ENCODE peak calls at places on chromosomes 5 and 9, in five cellular contexts. H, V, S, F and C are unnamed samples.

GRCh38 chr9:70399141-70399540 is 15.3 kb downstream of the KLF9 start:
- DNase-seq in S (no peak), V (no peak), F (no peak), H (no peak), C (no peak)

GRCh38 chr5:113806250-113806649 is 292.8 kb downstream of the YTHDC2 start:
- DNase-seq in V (no peak), S (peak; percentile 51), F (no peak), H (no peak), C (no peak)

GRCh38 chr9:134372621-134373267 is 46.5 kb downstream of the RXRA start:
- DNase-seq in H (no peak), S (no peak), V (no peak), F (no peak), C (no peak)

GRCh38 chr9:811101-811531 is 30.4 kb upstream of the DMRT1 start:
- DNase-seq in F (no peak), S (no peak), H (no peak), V (no peak), C (no peak)

GRCh38 chr5:333945-334344 is 12.4 kb downstream of the AHRR start:
- DNase-seq in H (no peak), S (no peak), F (no peak), V (no peak), C (no peak)

GRCh38 chr9:87336914-87337333 is 160.7 kb upstream of the DAPK1 start:
- DNase-seq in H (no peak), S (no peak), V (no peak), F (no peak), C (no peak)

GRCh38 chr5:102762095-102762534 is 7.0 kb downstream of the PAM start:
- DNase-seq in S (no peak), F (no peak), V (no peak), H (no peak), C (no peak)

GRCh38 chr5:143396353-143396940 is 7.0 kb downstream of the NR3C1 start:
- DNase-seq in V (no peak), S (no peak), H (no peak), F (no peak), C (no peak)

GRCh38 chr5:149079883-149080282 is 17.0 kb upstream of the SH3TC2 start:
- DNase-seq in S (no peak), V (no peak), F (no peak), H (no peak), C (no peak)

GRCh38 chr5:88734983-88735382 is 148.0 kb downstream of the MEF2C start:
- DNase-seq in H (no peak), F (no peak), V (no peak), S (no peak), C (no peak)